ENCODE peak calls at places on chromosomes 6 and 20, in ten cellular contexts. G, A, S, J, N, K, E, P, Z and M are unnamed samples.

GRCh38 chr20:17014967-17015366 is 211.9 kb upstream of the PCSK2 start:
- DNase-seq in N (no peak), A (no peak), Z (no peak), E (no peak), J (no peak), G (no peak), P (no peak), S (no peak), K (no peak), M (no peak)

GRCh38 chr20:5797843-5798462 is 47.8 kb downstream of the SHLD1 start:
- DNase-seq in J (no peak), G (no peak), N (no peak), A (no peak), P (no peak), Z (no peak), S (no peak), E (no peak), K (peak; percentile 10), M (no peak)

GRCh38 chr20:19073584-19074198 is 138.8 kb upstream of the SLC24A3 start:
- DNase-seq in Z (no peak), S (peak; percentile 61), E (peak; percentile 18), P (no peak), N (no peak), K (peak; percentile 7), G (no peak), J (no peak), A (no peak), M (no peak)

GRCh38 chr6:157148391-157149323 is 174.7 kb downstream of the TMEM242 start:
- DNase-seq in Z (no peak), G (peak; percentile 76), J (peak; percentile 76), S (no peak), E (peak; percentile 96), A (peak; percentile 71), K (peak; percentile 94), P (peak; percentile 98), N (peak; percentile 93), M (peak; percentile 42)

GRCh38 chr6:19905584-19905983 is 68.4 kb downstream of the ID4 start:
- DNase-seq in G (no peak), E (no peak), S (no peak), A (no peak), N (no peak), P (no peak), K (no peak), J (no peak), Z (no peak), M (no peak)

GRCh38 chr6:42618686-42619085 is 54.9 kb downstream of the UBR2 start:
- DNase-seq in G (no peak), N (peak; percentile 95), S (no peak), K (no peak), E (peak; percentile 56), A (no peak), P (peak; percentile 7), Z (no peak), J (no peak), M (no peak)

GRCh38 chr20:17969276-17969883 is 562 bp downstream of the MGME1 start:
- DNase-seq in E (peak; percentile 71), J (peak; percentile 58), S (peak; percentile 51), Z (no peak), K (peak; percentile 45), N (peak; percentile 31), G (no peak), P (peak; percentile 60), A (no peak), M (peak; percentile 43)

GRCh38 chr20:9422335-9422734 is 92.1 kb upstream of the LAMP5 start:
- DNase-seq in A (no peak), J (no peak), K (no peak), S (no peak), G (no peak), Z (no peak), E (no peak), N (no peak), P (no peak), M (no peak)

GRCh38 chr6:56364482-56365313 is 117.3 kb upstream of the COL21A1 start:
- DNase-seq in G (no peak), P (peak; percentile 32), J (no peak), K (no peak), Z (no peak), A (no peak), E (peak; percentile 54), N (peak; percentile 76), S (peak; percentile 40), M (no peak)

GRCh38 chr20:24667689-24668383 is 198.4 kb downstream of the SYNDIG1 start:
- DNase-seq in E (no peak), N (no peak), K (no peak), J (no peak), A (no peak), Z (no peak), S (no peak), G (no peak), P (no peak), M (no peak)

GRCh38 chr20:50834599-50835005 is 39.7 kb downstream of the BCAS4 start:
- DNase-seq in Z (no peak), G (no peak), P (peak; percentile 63), A (no peak), J (no peak), K (no peak), N (peak; percentile 92), E (peak; percentile 84), S (no peak), M (no peak)

GRCh38 chr6:158457616-158458278 is 102.1 kb upstream of the TMEM181 start:
- DNase-seq in E (peak; percentile 24), G (no peak), P (no peak), J (no peak), N (peak; percentile 5), Z (no peak), K (no peak), A (no peak), S (no peak), M (no peak)

GRCh38 chr6:128478230-128479047 is 42.0 kb downstream of the PTPRK start:
- DNase-seq in A (no peak), G (no peak), S (no peak), K (no peak), E (no peak), J (no peak), Z (no peak), P (no peak), N (no peak), M (no peak)

GRCh38 chr6:37648465-37649330 is 49.0 kb downstream of the MDGA1 start:
- DNase-seq in P (no peak), N (no peak), J (no peak), K (no peak), G (no peak), A (no peak), Z (peak; percentile 60), E (no peak), S (no peak), M (no peak)

GRCh38 chr6:128365520-128366160 is 154.8 kb downstream of the PTPRK start:
- DNase-seq in A (no peak), P (no peak), K (no peak), G (no peak), Z (no peak), S (no peak), J (no peak), E (no peak), N (no peak), M (peak; percentile 40)

GRCh38 chr6:116012471-116012949 is 48.2 kb downstream of the FRK start:
- DNase-seq in S (no peak), Z (no peak), A (no peak), J (no peak), E (no peak), K (no peak), G (no peak), P (peak; percentile 27), N (no peak), M (no peak)

GRCh38 chr6:28871335-28872156 is 52.2 kb downstream of the TRIM27 start:
- DNase-seq in S (no peak), Z (no peak), A (no peak), E (no peak), P (no peak), G (no peak), J (no peak), N (no peak), K (no peak), M (no peak)

GRCh38 chr6:109164331-109164730 is 69.0 kb downstream of the CEP57L1 start:
- DNase-seq in N (no peak), E (no peak), P (no peak), K (no peak), A (no peak), G (no peak), Z (no peak), S (no peak), J (no peak), M (no peak)

GRCh38 chr6:158422629-158423238 is 110.5 kb downstream of the TULP4 start:
- DNase-seq in G (no peak), N (no peak), P (no peak), K (no peak), S (no peak), E (no peak), J (no peak), Z (no peak), A (no peak), M (no peak)

GRCh38 chr6:166800110-166800509 is 156.2 kb downstream of the RNASET2 start:
- DNase-seq in Z (no peak), E (peak; percentile 31), J (no peak), N (no peak), K (no peak), S (no peak), G (no peak), P (no peak), A (no peak), M (no peak)